ENCODE peak calls at places on chromosomes 1 and 21, in ten cellular contexts. X is uterus; U is AG09319; A is heart right ventricle; N is CD8-positive, alpha-beta T cell; P is right lobe of liver; D is Panc1; L is sigmoid colon; Q is left ventricle myocardium inferior; E is HL-60. B is an unnamed sample.

GRCh38 chr1:160083968-160084770 is 2.8 kb downstream of the KCNJ9 start:
- DNase-seq in A (peak), E (peak), P (peak), L (peak), D (no peak), Q (peak), N (peak), X (peak), U (no peak), B (peak)

GRCh38 chr1:68916227-68916853 is 419.5 kb upstream of the DEPDC1 start:
- DNase-seq in D (no peak), L (no peak), U (peak), P (no peak), X (peak), Q (no peak), A (no peak), N (no peak), E (no peak), B (peak)

GRCh38 chr1:232306269-232306911 is 323.5 kb downstream of the SIPA1L2 start:
- DNase-seq in A (peak), E (no peak), U (no peak), X (peak), N (no peak), D (no peak), P (no peak), L (peak), Q (peak), B (peak)

GRCh38 chr1:19374402-19374801 is 62.3 kb downstream of the SLC66A1 start:
- DNase-seq in A (no peak), N (no peak), D (no peak), L (no peak), P (no peak), Q (no peak), X (no peak), E (no peak), U (no peak), B (no peak)

GRCh38 chr1:111515291-111516007 is 12.0 kb upstream of the ADORA3 start:
- DNase-seq in A (peak), N (no peak), L (peak), E (peak), P (peak), U (no peak), X (peak), D (no peak), Q (peak), B (peak)

GRCh38 chr1:7680791-7681165 is 90.3 kb upstream of the VAMP3 start:
- DNase-seq in N (no peak), D (no peak), E (no peak), L (no peak), U (no peak), P (no peak), X (no peak), Q (no peak), A (no peak), B (no peak)

GRCh38 chr1:59204001-59204400 is 92.9 kb upstream of the FGGY start:
- DNase-seq in U (peak), L (no peak), Q (peak), A (peak), D (no peak), P (peak), X (no peak), N (no peak), E (peak), B (peak)

GRCh38 chr1:229238674-229239415 is 32.1 kb upstream of the RAB4A start:
- DNase-seq in X (no peak), A (peak), L (no peak), Q (no peak), E (no peak), P (no peak), U (no peak), D (no peak), N (no peak), B (no peak)

GRCh38 chr1:206556047-206556747 is 48.9 kb downstream of the RASSF5 start:
- DNase-seq in A (no peak), X (no peak), P (no peak), E (no peak), L (no peak), N (no peak), Q (no peak), D (no peak), U (no peak), B (no peak)

GRCh38 chr21:39317134-39318090 is 4.0 kb upstream of the BRWD1 start:
- DNase-seq in A (no peak), L (no peak), N (no peak), U (no peak), Q (no peak), P (no peak), E (peak), X (no peak), D (no peak), B (no peak)

DNA sequence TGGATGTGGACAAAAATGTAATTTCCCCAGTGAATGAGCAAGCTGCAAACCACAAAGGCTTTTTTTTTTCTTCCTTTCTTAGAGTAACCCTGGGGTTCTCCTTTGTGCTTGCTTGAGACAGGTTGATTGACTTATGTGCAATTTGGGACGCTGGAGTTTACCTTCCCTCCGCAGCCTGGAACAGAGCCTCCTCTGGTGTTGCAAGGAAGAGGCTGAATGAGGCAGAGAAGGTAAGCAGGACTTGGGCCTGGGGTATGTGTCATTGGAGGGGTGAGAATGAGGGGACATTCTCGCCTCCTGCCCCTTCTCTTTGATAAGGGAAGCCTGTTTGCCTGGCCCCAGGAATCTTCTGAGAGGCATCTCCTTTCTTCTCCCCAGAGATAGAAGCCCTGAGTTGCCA is 49.8 kb downstream of the NFASC start:
- DNase-seq in L (peak), D (no peak), X (no peak), P (no peak), E (no peak), N (no peak), A (no peak), Q (no peak), U (no peak), B (no peak)
- TF ChIP-seq CTCF in L (no peak), D (no peak), X (no peak), P (no peak), E (no peak), N (no peak), A (no peak), Q (no peak), U (no peak), B (no peak)

DNA sequence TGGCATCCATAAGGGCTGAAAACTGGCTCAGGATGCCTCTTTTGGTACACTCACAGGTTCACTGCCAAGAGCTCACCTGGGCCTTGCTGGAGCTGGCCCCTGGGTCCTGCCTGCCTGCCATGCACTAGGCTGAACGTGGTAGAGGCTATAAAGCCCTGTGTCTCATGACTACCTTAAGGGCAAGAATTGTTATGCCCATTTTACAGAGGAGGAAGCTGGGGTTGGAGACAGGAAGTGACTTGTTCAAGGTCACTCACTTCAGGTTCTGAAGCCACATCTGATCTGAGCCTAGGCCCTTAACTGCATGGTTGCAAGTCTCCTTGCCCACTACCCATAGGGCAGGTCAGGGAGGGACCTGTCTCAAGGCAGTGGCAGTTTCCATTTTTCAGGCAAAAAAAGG is 7.9 kb downstream of the STK40 start:
- DNase-seq in N (no peak), Q (no peak), A (no peak), X (no peak), D (no peak), L (no peak), E (no peak), P (no peak), U (no peak), B (no peak)
- TF ChIP-seq CTCF in N (no peak), Q (no peak), A (no peak), X (no peak), D (no peak), L (no peak), E (no peak), P (no peak), U (no peak), B (no peak)

DNA sequence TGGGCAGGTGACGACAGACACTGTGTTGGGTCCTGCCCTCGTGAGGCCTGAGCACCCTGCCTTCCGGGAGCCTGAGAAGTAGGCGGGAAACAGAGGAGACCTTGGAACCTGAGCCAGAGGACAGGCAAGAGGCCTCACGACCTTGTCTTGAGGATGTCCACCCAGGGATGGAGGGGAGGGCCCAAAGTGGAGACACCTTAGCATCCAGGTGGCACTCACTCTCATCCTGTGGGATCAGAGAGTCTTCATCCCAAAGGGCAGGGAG is 347.2 kb downstream of the NPHP4 start:
- DNase-seq in D (no peak), A (no peak), Q (no peak), N (no peak), P (no peak), X (no peak), U (no peak), L (no peak), E (no peak), B (no peak)
- TF ChIP-seq CTCF in D (no peak), A (no peak), Q (no peak), N (no peak), P (no peak), X (no peak), U (no peak), L (no peak), E (no peak), B (no peak)

GRCh38 chr1:65269612-65270011 is 39.7 kb upstream of the DNAJC6 start:
- DNase-seq in X (no peak), U (no peak), N (no peak), D (no peak), Q (no peak), L (no peak), P (no peak), A (no peak), E (no peak), B (no peak)
- TF ChIP-seq CTCF in X (no peak), U (no peak), N (no peak), D (peak), Q (no peak), L (no peak), P (no peak), A (no peak), E (no peak), B (no peak)

GRCh38 chr1:23368562-23369334 is 888 bp downstream of the ZNF436 start:
- DNase-seq in U (peak), Q (peak), E (peak), L (peak), D (no peak), X (peak), P (peak), N (peak), A (peak), B (peak)
- TF ChIP-seq CTCF in U (peak), Q (peak), E (no peak), L (no peak), D (no peak), X (peak), P (no peak), N (no peak), A (peak), B (no peak)

GRCh38 chr1:100868364-100868995 is 26.2 kb downstream of the EXTL2 start:
- DNase-seq in P (no peak), U (peak), A (no peak), D (peak), L (no peak), E (no peak), Q (no peak), N (no peak), X (no peak), B (peak)

GRCh38 chr1:100866041-100866900 is 28.4 kb downstream of the EXTL2 start:
- DNase-seq in X (no peak), D (no peak), N (no peak), U (peak), L (no peak), E (peak), Q (no peak), P (no peak), A (no peak), B (peak)

GRCh38 chr1:100862591-100862990 is 32.1 kb downstream of the EXTL2 start:
- DNase-seq in X (no peak), A (no peak), D (no peak), E (no peak), P (no peak), L (no peak), U (no peak), N (no peak), Q (no peak), B (peak)

GRCh38 chr1:100869996-100870395 is 24.6 kb downstream of the EXTL2 start:
- DNase-seq in A (no peak), E (no peak), L (no peak), N (no peak), Q (no peak), D (no peak), P (no peak), X (no peak), U (no peak), B (no peak)

GRCh38 chr1:100866901-100867206 is 27.8 kb downstream of the EXTL2 start:
- DNase-seq in D (no peak), A (no peak), P (no peak), L (no peak), N (no peak), U (no peak), Q (no peak), X (no peak), E (no peak), B (no peak)
- TF ChIP-seq CTCF in D (no peak), A (no peak), P (no peak), L (no peak), N (no peak), U (no peak), Q (no peak), X (no peak), E (no peak), B (no peak)

GRCh38 chr1:185998391-185998790 is 264.2 kb downstream of the HMCN1 start:
- DNase-seq in L (no peak), N (no peak), P (peak), U (no peak), E (no peak), Q (no peak), D (no peak), A (no peak), X (no peak), B (no peak)
- TF ChIP-seq CTCF in L (no peak), N (no peak), P (peak), U (no peak), E (no peak), Q (no peak), D (no peak), A (no peak), X (no peak), B (no peak)

DNA sequence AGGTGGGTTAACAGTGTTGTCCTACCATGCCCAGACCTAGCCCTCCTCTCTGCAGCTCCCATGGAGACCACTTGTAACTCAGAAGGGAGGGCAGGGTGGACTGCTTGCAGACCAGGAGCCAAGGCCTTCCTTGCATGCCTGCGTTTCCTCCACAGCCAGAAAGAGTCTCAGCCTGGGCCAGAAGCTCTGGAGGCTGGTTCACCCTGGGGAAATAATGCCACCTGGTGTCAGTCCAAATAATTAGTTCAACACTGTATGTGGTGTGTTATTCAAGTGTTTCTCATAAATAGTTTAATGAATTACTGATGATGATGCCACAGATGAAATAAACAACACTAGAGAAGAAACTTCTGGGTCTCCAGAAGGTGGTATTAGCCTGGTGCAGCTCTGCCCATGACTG is 16.9 kb upstream of the VANGL1 start:
- DNase-seq in Q (no peak), N (no peak), D (no peak), P (no peak), X (no peak), U (no peak), A (no peak), L (no peak), E (no peak), B (no peak)
- TF ChIP-seq CTCF in Q (no peak), N (no peak), D (peak), P (no peak), X (no peak), U (no peak), A (no peak), L (no peak), E (no peak), B (no peak)

DNA sequence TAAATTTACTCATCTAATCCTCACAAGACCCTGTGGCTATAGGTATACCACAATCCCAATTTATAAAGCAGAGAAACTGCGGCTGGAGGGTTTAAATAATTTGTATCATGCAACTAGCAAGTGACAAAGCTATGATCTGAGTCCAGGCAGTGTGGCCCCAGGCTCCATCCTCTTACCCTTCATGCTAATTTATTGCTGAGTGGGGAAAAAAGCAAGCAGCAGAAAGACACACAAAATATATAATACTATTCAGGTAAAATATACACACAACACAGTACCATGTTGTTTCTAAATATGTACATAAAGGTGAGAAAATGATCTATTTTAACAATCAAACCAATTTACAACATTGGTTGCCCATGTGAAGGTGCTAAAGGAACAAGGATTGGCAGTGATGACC is 17.3 kb upstream of the LORICRIN start:
- DNase-seq in D (no peak), X (no peak), P (no peak), L (no peak), Q (no peak), N (no peak), U (no peak), A (no peak), E (no peak), B (no peak)
- TF ChIP-seq CTCF in D (no peak), X (no peak), P (no peak), L (no peak), Q (no peak), N (no peak), U (no peak), A (no peak), E (no peak), B (no peak)

GRCh38 chr1:1306070-1306660 is 1.6 kb downstream of the ACAP3 start:
- DNase-seq in D (no peak), N (no peak), A (no peak), L (no peak), E (peak), X (no peak), Q (no peak), P (no peak), U (no peak), B (no peak)
- TF ChIP-seq CTCF in D (peak), N (no peak), A (no peak), L (no peak), E (no peak), X (no peak), Q (no peak), P (no peak), U (peak), B (peak)

B was measured in fibroblast of pulmonary artery.